ENCODE peak calls at places on chromosomes 1 and 21, in ten cellular contexts. P is brain microvascular endothelial cell; K is tibial nerve; F is CD8-positive, alpha-beta T cell; H is pancreas; O is mammary epithelial cell; E is substantia nigra; J is kidney; S is CD4-positive, CD25-positive, alpha-beta regulatory T cell; U is MM.1S. V is an unnamed sample.

GRCh38 chr1:1171551-1172340 is 1.9 kb upstream of the TTLL10 start:
- DNase-seq in H (no peak), P (no peak), K (no peak), U (no peak), J (peak), O (no peak), E (no peak), S (peak), F (no peak), V (no peak)

GRCh38 chr1:12019858-12020509 is 686 bp downstream of the MIIP start:
- DNase-seq in F (peak), P (no peak), S (peak), U (no peak), H (no peak), O (peak), J (no peak), K (no peak), E (no peak), V (peak)

GRCh38 chr1:200468264-200469001 is 58.6 kb upstream of the ZNF281 start:
- DNase-seq in J (no peak), K (no peak), H (no peak), P (no peak), F (no peak), O (peak), S (no peak), U (no peak), E (no peak), V (no peak)

GRCh38 chr1:168691541-168691940 is 37.5 kb downstream of the DPT start:
- DNase-seq in J (no peak), H (no peak), U (no peak), P (no peak), F (no peak), O (no peak), K (no peak), S (no peak), E (no peak), V (no peak)

GRCh38 chr1:12305377-12305776 is 75.5 kb downstream of the VPS13D start:
- DNase-seq in P (peak), U (no peak), H (no peak), O (no peak), E (no peak), J (no peak), S (no peak), F (no peak), K (no peak), V (no peak)

GRCh38 chr1:20322081-20322824 is 31.6 kb downstream of the VWA5B1 start:
- DNase-seq in S (peak), H (no peak), O (no peak), J (no peak), U (no peak), E (no peak), P (peak), F (no peak), K (no peak), V (no peak)

GRCh38 chr21:41243107-41243506 is 73.5 kb upstream of the FAM3B start:
- DNase-seq in F (no peak), U (no peak), P (no peak), S (no peak), H (no peak), J (no peak), O (no peak), K (no peak), E (no peak), V (no peak)

GRCh38 chr1:160108888-160109662 is 6.5 kb upstream of the ATP1A2 start:
- DNase-seq in O (no peak), P (peak), U (peak), F (no peak), H (no peak), J (no peak), K (no peak), S (peak), E (peak), V (peak)

GRCh38 chr1:87953732-87954344 is 625.2 kb downstream of the LMO4 start:
- DNase-seq in K (peak), U (peak), J (peak), S (peak), O (peak), H (peak), E (peak), F (peak), P (peak), V (peak)

GRCh38 chr1:229383188-229383587 is 40.3 kb upstream of the CCSAP start:
- DNase-seq in F (no peak), K (no peak), E (no peak), P (no peak), H (no peak), S (no peak), J (no peak), U (no peak), O (no peak), V (no peak)

GRCh38 chr1:241902376-241903067 is 54.5 kb downstream of the EXO1 start:
- DNase-seq in H (no peak), E (no peak), P (peak), O (no peak), F (no peak), U (no peak), S (no peak), J (no peak), K (no peak), V (no peak)

GRCh38 chr21:38651570-38651969 is 153.3 kb upstream of the ERG start:
- DNase-seq in F (no peak), J (no peak), P (no peak), K (no peak), E (no peak), S (no peak), O (no peak), H (no peak), U (no peak), V (no peak)
- H3K27ac ChIP-seq in F (no peak), J (no peak), P (no peak), K (no peak), E (no peak), S (no peak), O (no peak), H (no peak), U (no peak), V (no peak)

GRCh38 chr1:40684669-40685068 is 6.8 kb upstream of the NFYC start:
- DNase-seq in P (no peak), E (no peak), U (no peak), K (no peak), J (no peak), S (no peak), F (no peak), H (no peak), O (no peak), V (no peak)
- H3K27ac ChIP-seq in P (no peak), E (no peak), U (no peak), K (no peak), J (no peak), S (no peak), F (no peak), H (no peak), O (no peak), V (no peak)

GRCh38 chr1:163315773-163316374 is 5.9 kb upstream of the NUF2 start:
- DNase-seq in P (peak), H (peak), K (no peak), U (peak), O (peak), E (peak), S (peak), J (no peak), F (peak), V (no peak)
- H3K27ac ChIP-seq in P (no peak), H (no peak), K (no peak), U (no peak), O (no peak), E (no peak), S (no peak), J (no peak), F (no peak), V (no peak)

GRCh38 chr1:25550683-25551310 is 7.4 kb downstream of the LDLRAP1 start:
- DNase-seq in P (no peak), E (no peak), K (no peak), S (no peak), H (no peak), O (no peak), J (no peak), U (no peak), F (no peak), V (no peak)
- H3K27ac ChIP-seq in P (no peak), E (peak), K (peak), S (peak), H (peak), O (no peak), J (no peak), U (peak), F (peak), V (no peak)

GRCh38 chr21:26043891-26044290 is 126.7 kb downstream of the APP start:
- DNase-seq in U (no peak), P (no peak), K (no peak), H (no peak), O (no peak), F (no peak), S (no peak), E (no peak), J (no peak), V (no peak)

GRCh38 chr21:26047279-26047967 is 123.1 kb downstream of the APP start:
- DNase-seq in O (no peak), F (no peak), K (no peak), S (no peak), H (peak), P (no peak), U (no peak), J (no peak), E (no peak), V (no peak)

GRCh38 chr21:26042181-26042876 is 128.2 kb downstream of the APP start:
- DNase-seq in S (no peak), K (no peak), P (no peak), U (no peak), F (no peak), O (no peak), J (no peak), E (no peak), H (no peak), V (no peak)

GRCh38 chr21:26041441-26042180 is 129.0 kb downstream of the APP start:
- DNase-seq in O (peak), E (no peak), K (no peak), S (no peak), H (no peak), U (no peak), F (no peak), J (no peak), P (peak), V (no peak)
- H3K27ac ChIP-seq in O (no peak), E (peak), K (no peak), S (no peak), H (no peak), U (no peak), F (no peak), J (no peak), P (no peak), V (no peak)

GRCh38 chr1:38014724-38015424 is 2.3 kb downstream of the UTP11 start:
- DNase-seq in H (no peak), K (no peak), P (no peak), U (no peak), S (no peak), E (no peak), F (no peak), O (no peak), J (no peak), V (no peak)

GRCh38 chr1:38014171-38014570 is 1.6 kb downstream of the UTP11 start:
- DNase-seq in P (no peak), O (no peak), U (no peak), S (no peak), J (no peak), E (no peak), H (no peak), F (no peak), K (no peak), V (no peak)

GRCh38 chr1:38018864-38019343 is 6.4 kb downstream of the UTP11 start:
- DNase-seq in J (no peak), O (no peak), P (no peak), E (no peak), K (no peak), S (peak), H (no peak), F (no peak), U (no peak), V (peak)

GRCh38 chr1:38013027-38013588 is 574 bp downstream of the UTP11 start:
- DNase-seq in E (no peak), K (no peak), U (no peak), S (no peak), H (no peak), F (no peak), P (peak), J (no peak), O (peak), V (no peak)

DNA sequence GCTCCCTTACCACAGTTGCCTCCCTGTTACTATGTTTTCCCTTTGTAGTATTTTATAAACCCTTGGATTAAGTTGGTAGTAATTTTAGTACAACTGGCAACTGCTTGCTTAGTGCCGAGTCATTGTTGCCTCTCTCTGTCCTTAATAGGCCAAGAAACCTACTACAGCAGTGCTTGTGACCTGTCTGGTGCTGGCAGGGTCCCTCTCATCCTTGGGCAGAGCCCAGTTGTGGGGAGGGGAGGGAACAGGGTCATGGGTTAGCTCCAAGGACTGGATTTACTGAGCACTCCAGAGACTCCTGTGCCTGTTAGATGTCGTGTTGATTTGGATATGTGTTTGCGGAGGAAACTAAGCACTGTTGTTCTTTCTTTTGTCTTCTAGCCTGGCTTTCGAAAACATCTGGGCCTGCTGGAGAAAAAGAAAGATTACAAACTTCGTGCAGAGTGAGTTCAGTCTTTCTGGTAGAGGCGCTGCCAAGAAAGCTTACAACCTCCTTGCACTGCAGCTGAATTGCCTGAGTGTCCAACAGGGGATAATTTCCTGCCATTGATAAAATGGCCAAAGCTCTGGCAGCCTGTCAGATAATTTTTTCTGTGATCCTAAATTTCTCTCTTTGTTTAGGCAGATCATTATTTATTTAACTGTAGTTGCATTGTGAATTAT is 3.6 kb downstream of the UTP11 start:
- DNase-seq in J (no peak), K (no peak), P (no peak), E (no peak), H (no peak), O (no peak), U (no peak), F (no peak), S (no peak), V (no peak)
- H3K27ac ChIP-seq in J (no peak), K (peak), P (peak), E (no peak), H (no peak), O (no peak), U (no peak), F (no peak), S (no peak), V (peak)

GRCh38 chr1:67948155-67949075 is 102.0 kb downstream of the DIRAS3 start:
- DNase-seq in H (no peak), E (no peak), J (no peak), K (no peak), S (no peak), F (no peak), O (peak), P (peak), U (no peak), V (no peak)
- H3K27ac ChIP-seq in H (no peak), E (no peak), J (no peak), K (no peak), S (no peak), F (no peak), O (no peak), P (peak), U (no peak), V (no peak)